ENCODE peak calls at places on chromosomes 3 and 15, in nine cellular contexts. One of them, this sample, is unnamed.
A peak's percentile ranks its signal among the peaks of the same experiment; 100 is the strongest.

GRCh38 chr3:27696906-27697305 is 25.2 kb downstream of the EOMES start:
- DNase-seq in sigmoid colon: no peak
- DNase-seq in transverse colon: no peak
- DNase-seq in SK-N-SH: no peak
- DNase-seq in SK-N-MC: no peak
- DNase-seq in stomach: no peak
- DNase-seq in GM23338: no peak
- DNase-seq in Panc1: no peak
- DNase-seq in HL-60: no peak
- DNase-seq in this sample: no peak

GRCh38 chr15:76199106-76200082 is 111.9 kb downstream of the ETFA start:
- DNase-seq in sigmoid colon: peak; percentile 88
- DNase-seq in transverse colon: peak; percentile 45
- DNase-seq in SK-N-SH: no peak
- DNase-seq in SK-N-MC: no peak
- DNase-seq in stomach: no peak
- DNase-seq in GM23338: no peak
- DNase-seq in Panc1: no peak
- DNase-seq in HL-60: no peak
- DNase-seq in this sample: no peak

GRCh38 chr3:65048151-65048550 is 360.4 kb upstream of the ADAMTS9 start:
- DNase-seq in sigmoid colon: no peak
- DNase-seq in transverse colon: no peak
- DNase-seq in SK-N-SH: no peak
- DNase-seq in SK-N-MC: no peak
- DNase-seq in stomach: no peak
- DNase-seq in GM23338: no peak
- DNase-seq in Panc1: no peak
- DNase-seq in HL-60: no peak
- DNase-seq in this sample: no peak

GRCh38 chr15:88091444-88092016 is 165.0 kb downstream of the NTRK3 start:
- DNase-seq in sigmoid colon: no peak
- DNase-seq in transverse colon: no peak
- DNase-seq in SK-N-SH: no peak
- DNase-seq in SK-N-MC: no peak
- DNase-seq in stomach: no peak
- DNase-seq in GM23338: no peak
- DNase-seq in Panc1: no peak
- DNase-seq in HL-60: no peak
- DNase-seq in this sample: no peak

GRCh38 chr3:45580142-45580541 is 14.4 kb upstream of the LIMD1 start:
- DNase-seq in sigmoid colon: peak; percentile 12
- DNase-seq in transverse colon: no peak
- DNase-seq in SK-N-SH: no peak
- DNase-seq in SK-N-MC: no peak
- DNase-seq in stomach: no peak
- DNase-seq in GM23338: no peak
- DNase-seq in Panc1: no peak
- DNase-seq in HL-60: no peak
- DNase-seq in this sample: no peak

GRCh38 chr15:36888018-36888992 is 212.0 kb downstream of the MEIS2 start:
- DNase-seq in sigmoid colon: no peak
- DNase-seq in transverse colon: no peak
- DNase-seq in SK-N-SH: no peak
- DNase-seq in SK-N-MC: no peak
- DNase-seq in stomach: no peak
- DNase-seq in GM23338: no peak
- DNase-seq in Panc1: no peak
- DNase-seq in HL-60: no peak
- DNase-seq in this sample: peak; percentile 66

GRCh38 chr3:42673082-42673481 is 12.3 kb upstream of the KLHL40 start:
- DNase-seq in sigmoid colon: peak; percentile 2
- DNase-seq in transverse colon: no peak
- DNase-seq in SK-N-SH: no peak
- DNase-seq in SK-N-MC: no peak
- DNase-seq in stomach: no peak
- DNase-seq in GM23338: no peak
- DNase-seq in Panc1: no peak
- DNase-seq in HL-60: no peak
- DNase-seq in this sample: no peak

GRCh38 chr3:141331370-141332318 is 36.7 kb upstream of the ZBTB38 start:
- DNase-seq in sigmoid colon: peak; percentile 78
- DNase-seq in transverse colon: peak; percentile 35
- DNase-seq in SK-N-SH: no peak
- DNase-seq in SK-N-MC: no peak
- DNase-seq in stomach: no peak
- DNase-seq in GM23338: no peak
- DNase-seq in Panc1: peak; percentile 94
- DNase-seq in HL-60: no peak
- DNase-seq in this sample: no peak

GRCh38 chr3:71680588-71680987 is 44.6 kb downstream of the EIF4E3 start:
- DNase-seq in sigmoid colon: no peak
- DNase-seq in transverse colon: no peak
- DNase-seq in SK-N-SH: no peak
- DNase-seq in SK-N-MC: no peak
- DNase-seq in stomach: no peak
- DNase-seq in GM23338: no peak
- DNase-seq in Panc1: no peak
- DNase-seq in HL-60: no peak
- DNase-seq in this sample: no peak

GRCh38 chr3:25804676-25805075 is 14.8 kb downstream of the OXSM start:
- DNase-seq in sigmoid colon: no peak
- DNase-seq in transverse colon: no peak
- DNase-seq in SK-N-SH: no peak
- DNase-seq in SK-N-MC: no peak
- DNase-seq in stomach: no peak
- DNase-seq in GM23338: no peak
- DNase-seq in Panc1: no peak
- DNase-seq in HL-60: no peak
- DNase-seq in this sample: no peak

GRCh38 chr3:183548262-183548769 is 7.2 kb downstream of the KLHL6 start:
- DNase-seq in sigmoid colon: no peak
- DNase-seq in transverse colon: no peak
- DNase-seq in SK-N-SH: peak; percentile 34
- DNase-seq in SK-N-MC: no peak
- DNase-seq in stomach: no peak
- DNase-seq in GM23338: peak; percentile 79
- DNase-seq in Panc1: no peak
- DNase-seq in HL-60: no peak
- DNase-seq in this sample: no peak

GRCh38 chr3:152301745-152302181 is 33.0 kb downstream of the MBNL1 start:
- DNase-seq in sigmoid colon: no peak
- DNase-seq in transverse colon: no peak
- DNase-seq in SK-N-SH: no peak
- DNase-seq in SK-N-MC: no peak
- DNase-seq in stomach: no peak
- DNase-seq in GM23338: no peak
- DNase-seq in Panc1: no peak
- DNase-seq in HL-60: peak; percentile 58
- DNase-seq in this sample: no peak

GRCh38 chr3:179956416-179956830 is 80.3 kb downstream of the PEX5L start:
- DNase-seq in sigmoid colon: no peak
- DNase-seq in transverse colon: no peak
- DNase-seq in SK-N-SH: no peak
- DNase-seq in SK-N-MC: peak; percentile 77
- DNase-seq in stomach: no peak
- DNase-seq in GM23338: no peak
- DNase-seq in Panc1: no peak
- DNase-seq in HL-60: peak; percentile 86
- DNase-seq in this sample: no peak

GRCh38 chr3:62027796-62028195 is 345.6 kb downstream of the FEZF2 start:
- DNase-seq in sigmoid colon: no peak
- DNase-seq in transverse colon: no peak
- DNase-seq in SK-N-SH: no peak
- DNase-seq in SK-N-MC: no peak
- DNase-seq in stomach: no peak
- DNase-seq in GM23338: no peak
- DNase-seq in Panc1: no peak
- DNase-seq in HL-60: no peak
- DNase-seq in this sample: no peak

GRCh38 chr3:40116478-40117162 is 192.9 kb upstream of the EIF1B start:
- DNase-seq in sigmoid colon: no peak
- DNase-seq in transverse colon: no peak
- DNase-seq in SK-N-SH: no peak
- DNase-seq in SK-N-MC: no peak
- DNase-seq in stomach: no peak
- DNase-seq in GM23338: no peak
- DNase-seq in Panc1: no peak
- DNase-seq in HL-60: no peak
- DNase-seq in this sample: no peak

GRCh38 chr15:34122771-34123183 is 20.9 kb downstream of the PGBD4 start:
- DNase-seq in sigmoid colon: no peak
- DNase-seq in transverse colon: no peak
- DNase-seq in SK-N-SH: no peak
- DNase-seq in SK-N-MC: no peak
- DNase-seq in stomach: no peak
- DNase-seq in GM23338: no peak
- DNase-seq in Panc1: no peak
- DNase-seq in HL-60: no peak
- DNase-seq in this sample: no peak

GRCh38 chr3:112647122-112647521 is 6.2 kb upstream of the CCDC80 start:
- DNase-seq in sigmoid colon: no peak
- DNase-seq in transverse colon: no peak
- DNase-seq in SK-N-SH: no peak
- DNase-seq in SK-N-MC: no peak
- DNase-seq in stomach: no peak
- DNase-seq in GM23338: peak; percentile 82
- DNase-seq in Panc1: no peak
- DNase-seq in HL-60: no peak
- DNase-seq in this sample: no peak

GRCh38 chr3:152270145-152270870 is 1.6 kb downstream of the MBNL1 start:
- DNase-seq in sigmoid colon: no peak
- DNase-seq in transverse colon: no peak
- DNase-seq in SK-N-SH: peak; percentile 10
- DNase-seq in SK-N-MC: no peak
- DNase-seq in stomach: no peak
- DNase-seq in GM23338: no peak
- DNase-seq in Panc1: no peak
- DNase-seq in HL-60: no peak
- DNase-seq in this sample: no peak

GRCh38 chr15:100105101-100105500 is 236.7 kb downstream of the ADAMTS17 start:
- DNase-seq in sigmoid colon: peak; percentile 18
- DNase-seq in transverse colon: no peak
- DNase-seq in SK-N-SH: no peak
- DNase-seq in SK-N-MC: no peak
- DNase-seq in stomach: no peak
- DNase-seq in GM23338: no peak
- DNase-seq in Panc1: no peak
- DNase-seq in HL-60: no peak
- DNase-seq in this sample: no peak

GRCh38 chr3:52331091-52331490 is 15.0 kb downstream of the DNAH1 start:
- DNase-seq in sigmoid colon: no peak
- DNase-seq in transverse colon: no peak
- DNase-seq in SK-N-SH: no peak
- DNase-seq in SK-N-MC: no peak
- DNase-seq in stomach: no peak
- DNase-seq in GM23338: no peak
- DNase-seq in Panc1: no peak
- DNase-seq in HL-60: no peak
- DNase-seq in this sample: no peak

GRCh38 chr15:77578641-77579372 is 53.9 kb downstream of the LINGO1 start:
- DNase-seq in sigmoid colon: no peak
- DNase-seq in transverse colon: no peak
- DNase-seq in SK-N-SH: no peak
- DNase-seq in SK-N-MC: no peak
- DNase-seq in stomach: no peak
- DNase-seq in GM23338: no peak
- DNase-seq in Panc1: no peak
- DNase-seq in HL-60: no peak
- DNase-seq in this sample: no peak

GRCh38 chr3:101680466-101680865 is 3.5 kb upstream of the ZBTB11 start:
- DNase-seq in sigmoid colon: no peak
- DNase-seq in transverse colon: no peak
- DNase-seq in SK-N-SH: no peak
- DNase-seq in SK-N-MC: no peak
- DNase-seq in stomach: no peak
- DNase-seq in GM23338: no peak
- DNase-seq in Panc1: no peak
- DNase-seq in HL-60: no peak
- DNase-seq in this sample: no peak
- TF ChIP-seq POLR2AphosphoS5 in sigmoid colon: no peak
- TF ChIP-seq POLR2AphosphoS5 in transverse colon: no peak
- TF ChIP-seq POLR2AphosphoS5 in SK-N-SH: no peak
- TF ChIP-seq POLR2AphosphoS5 in SK-N-MC: no peak
- TF ChIP-seq POLR2AphosphoS5 in stomach: no peak
- TF ChIP-seq POLR2AphosphoS5 in GM23338: no peak
- TF ChIP-seq POLR2AphosphoS5 in Panc1: peak; percentile 23
- TF ChIP-seq POLR2AphosphoS5 in HL-60: peak; percentile 14
- TF ChIP-seq POLR2AphosphoS5 in this sample: peak; percentile 85

GRCh38 chr15:85748729-85749128 is 46.0 kb downstream of the KLHL25 start:
- DNase-seq in sigmoid colon: peak; percentile 56
- DNase-seq in transverse colon: no peak
- DNase-seq in SK-N-SH: peak; percentile 36
- DNase-seq in SK-N-MC: no peak
- DNase-seq in stomach: peak; percentile 24
- DNase-seq in GM23338: peak; percentile 69
- DNase-seq in Panc1: no peak
- DNase-seq in HL-60: no peak
- DNase-seq in this sample: peak; percentile 66
- TF ChIP-seq POLR2AphosphoS5 in sigmoid colon: no peak
- TF ChIP-seq POLR2AphosphoS5 in transverse colon: no peak
- TF ChIP-seq POLR2AphosphoS5 in SK-N-SH: no peak
- TF ChIP-seq POLR2AphosphoS5 in SK-N-MC: no peak
- TF ChIP-seq POLR2AphosphoS5 in stomach: peak; percentile 7
- TF ChIP-seq POLR2AphosphoS5 in GM23338: peak; percentile 33
- TF ChIP-seq POLR2AphosphoS5 in Panc1: no peak
- TF ChIP-seq POLR2AphosphoS5 in HL-60: no peak
- TF ChIP-seq POLR2AphosphoS5 in this sample: peak; percentile 40

GRCh38 chr3:173588547-173588946 is 191.0 kb downstream of the NLGN1 start:
- DNase-seq in sigmoid colon: no peak
- DNase-seq in transverse colon: no peak
- DNase-seq in SK-N-SH: no peak
- DNase-seq in SK-N-MC: no peak
- DNase-seq in stomach: no peak
- DNase-seq in GM23338: no peak
- DNase-seq in Panc1: no peak
- DNase-seq in HL-60: no peak
- DNase-seq in this sample: no peak
- TF ChIP-seq POLR2AphosphoS5 in sigmoid colon: no peak
- TF ChIP-seq POLR2AphosphoS5 in transverse colon: no peak
- TF ChIP-seq POLR2AphosphoS5 in SK-N-SH: no peak
- TF ChIP-seq POLR2AphosphoS5 in SK-N-MC: peak; percentile 21
- TF ChIP-seq POLR2AphosphoS5 in stomach: no peak
- TF ChIP-seq POLR2AphosphoS5 in GM23338: no peak
- TF ChIP-seq POLR2AphosphoS5 in Panc1: no peak
- TF ChIP-seq POLR2AphosphoS5 in HL-60: no peak
- TF ChIP-seq POLR2AphosphoS5 in this sample: no peak

DNA sequence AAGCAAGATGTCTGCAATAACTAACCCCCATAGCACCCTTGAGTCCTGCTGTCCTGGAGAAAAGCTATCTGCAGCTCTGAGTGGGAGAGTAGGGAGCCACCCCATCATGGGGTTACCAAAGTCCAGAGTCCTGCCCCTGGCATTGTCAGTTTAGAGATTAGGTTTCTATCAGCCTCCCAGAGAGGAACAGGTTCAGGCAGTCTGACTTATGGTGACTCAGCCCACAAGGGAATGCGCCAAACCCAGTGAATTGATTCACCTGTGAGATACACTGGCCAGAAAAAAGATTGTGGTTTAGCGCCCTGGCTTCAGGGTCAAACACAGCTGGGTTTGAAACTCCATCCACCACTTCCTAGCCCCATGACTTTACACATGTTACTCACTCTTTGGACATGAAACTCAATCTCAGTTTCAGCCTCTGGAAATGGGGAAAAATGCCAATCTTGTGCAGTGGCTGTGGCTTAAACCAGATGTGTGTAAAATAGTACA is 263.6 kb upstream of the HES1 start:
- DNase-seq in sigmoid colon: no peak
- DNase-seq in transverse colon: peak; percentile 80
- DNase-seq in SK-N-SH: peak; percentile 30
- DNase-seq in SK-N-MC: no peak
- DNase-seq in stomach: peak; percentile 80
- DNase-seq in GM23338: no peak
- DNase-seq in Panc1: peak; percentile 94
- DNase-seq in HL-60: no peak
- DNase-seq in this sample: no peak
- TF ChIP-seq POLR2AphosphoS5 in sigmoid colon: no peak
- TF ChIP-seq POLR2AphosphoS5 in transverse colon: no peak
- TF ChIP-seq POLR2AphosphoS5 in SK-N-SH: peak; percentile 58
- TF ChIP-seq POLR2AphosphoS5 in SK-N-MC: no peak
- TF ChIP-seq POLR2AphosphoS5 in stomach: peak; percentile 88
- TF ChIP-seq POLR2AphosphoS5 in GM23338: no peak
- TF ChIP-seq POLR2AphosphoS5 in Panc1: peak; percentile 71
- TF ChIP-seq POLR2AphosphoS5 in HL-60: no peak
- TF ChIP-seq POLR2AphosphoS5 in this sample: no peak

This sample was measured in H1.